ENCODE peak calls at places on chromosomes 5 and 9, in nine cellular contexts. C, Q, T, E, W, M, R, P and I are unnamed samples.
A peak's percentile ranks its signal among the peaks of the same experiment; 100 is the strongest.

GRCh38 chr9:113949206-113950078 is 73.3 kb downstream of the ZNF618 start:
- DNase-seq in C (no peak), Q (no peak), T (no peak), E (no peak), W (no peak), M (no peak), R (no peak), P (no peak), I (no peak)

GRCh38 chr9:16964228-16964627 is 93.8 kb upstream of the BNC2 start:
- DNase-seq in C (no peak), Q (peak; percentile 99), T (peak; percentile 78), E (no peak), W (peak; percentile 62), M (peak; percentile 62), R (no peak), P (peak; percentile 73), I (no peak)

GRCh38 chr5:74233571-74233970 is 407.0 kb downstream of the ENC1 start:
- DNase-seq in C (no peak), Q (peak; percentile 69), T (peak; percentile 18), E (no peak), W (peak; percentile 86), M (peak; percentile 77), R (no peak), P (peak; percentile 55), I (no peak)

GRCh38 chr5:95988094-95988493 is 26.4 kb upstream of the ELL2 start:
- DNase-seq in C (no peak), Q (no peak), T (no peak), E (no peak), W (no peak), M (no peak), R (no peak), P (no peak), I (no peak)

GRCh38 chr5:159133041-159133741 is 33.5 kb upstream of the EBF1 start:
- DNase-seq in C (no peak), Q (peak; percentile 77), T (peak; percentile 84), E (peak; percentile 24), W (peak; percentile 38), M (peak; percentile 70), R (no peak), P (peak; percentile 81), I (no peak)

GRCh38 chr9:89219637-89220036 is 41.0 kb upstream of the SHC3 start:
- DNase-seq in C (no peak), Q (no peak), T (no peak), E (no peak), W (no peak), M (no peak), R (no peak), P (no peak), I (no peak)

GRCh38 chr9:92242115-92242778 is 51.2 kb downstream of the IARS1 start:
- DNase-seq in C (no peak), Q (peak; percentile 93), T (no peak), E (no peak), W (peak; percentile 63), M (peak; percentile 72), R (no peak), P (peak; percentile 55), I (no peak)

GRCh38 chr5:120039111-120039510 is 409.8 kb downstream of the FAM170A start:
- DNase-seq in C (no peak), Q (no peak), T (no peak), E (no peak), W (no peak), M (no peak), R (no peak), P (no peak), I (no peak)

GRCh38 chr5:98999631-99000030 is 70.8 kb upstream of the CHD1 start:
- DNase-seq in C (no peak), Q (no peak), T (no peak), E (no peak), W (peak; percentile 42), M (no peak), R (no peak), P (no peak), I (peak; percentile 32)

GRCh38 chr5:37710965-37711364 is 128.9 kb downstream of the GDNF start:
- DNase-seq in C (no peak), Q (no peak), T (no peak), E (no peak), W (no peak), M (peak; percentile 21), R (no peak), P (peak; percentile 21), I (no peak)

GRCh38 chr5:105685884-105686283 is 1984.9 kb downstream of the EFNA5 start:
- DNase-seq in C (no peak), Q (no peak), T (no peak), E (no peak), W (no peak), M (no peak), R (no peak), P (no peak), I (no peak)

GRCh38 chr9:105842023-105842644 is 147.8 kb downstream of the TMEM38B start:
- DNase-seq in C (peak; percentile 18), Q (peak; percentile 51), T (peak; percentile 9), E (peak; percentile 9), W (peak; percentile 27), M (peak; percentile 43), R (no peak), P (peak; percentile 58), I (peak; percentile 18)

GRCh38 chr9:136391737-136392537 is 8.0 kb downstream of the SNAPC4 start:
- DNase-seq in C (no peak), Q (no peak), T (no peak), E (no peak), W (no peak), M (no peak), R (no peak), P (no peak), I (no peak)

GRCh38 chr5:124870070-124870469 is 123.6 kb upstream of the ZNF608 start:
- DNase-seq in C (no peak), Q (no peak), T (no peak), E (no peak), W (no peak), M (no peak), R (no peak), P (no peak), I (no peak)

GRCh38 chr5:149240354-149240998 is 31.2 kb upstream of the AFAP1L1 start:
- DNase-seq in C (no peak), Q (no peak), T (no peak), E (no peak), W (no peak), M (peak; percentile 35), R (no peak), P (no peak), I (no peak)

GRCh38 chr9:129697956-129698757 is 32.7 kb downstream of the PRRX2 start:
- DNase-seq in C (no peak), Q (no peak), T (peak; percentile 41), E (no peak), W (no peak), M (no peak), R (no peak), P (peak; percentile 82), I (no peak)

GRCh38 chr9:92723299-92723625 is 41.4 kb downstream of the BICD2 start:
- DNase-seq in C (peak; percentile 30), Q (peak; percentile 49), T (peak; percentile 60), E (no peak), W (peak; percentile 98), M (no peak), R (no peak), P (no peak), I (peak; percentile 73)

GRCh38 chr9:1046639-1047604 is 3.2 kb upstream of the DMRT2 start:
- DNase-seq in C (no peak), Q (no peak), T (no peak), E (no peak), W (no peak), M (no peak), R (no peak), P (no peak), I (no peak)

GRCh38 chr5:149837680-149838269 is 106.8 kb downstream of the PDE6A start:
- DNase-seq in C (peak; percentile 47), Q (peak; percentile 74), T (peak; percentile 62), E (peak; percentile 46), W (peak; percentile 56), M (peak; percentile 68), R (peak; percentile 35), P (peak; percentile 92), I (no peak)

GRCh38 chr5:151523335-151523734 is 67.8 kb downstream of the FAT2 start:
- DNase-seq in C (no peak), Q (peak; percentile 27), T (peak; percentile 36), E (no peak), W (peak; percentile 59), M (peak; percentile 77), R (no peak), P (peak; percentile 79), I (no peak)

GRCh38 chr5:17187401-17187800 is 30.0 kb upstream of the BASP1 start:
- DNase-seq in C (no peak), Q (peak; percentile 30), T (no peak), E (no peak), W (peak; percentile 75), M (peak; percentile 91), R (no peak), P (peak; percentile 14), I (no peak)

GRCh38 chr9:119009253-119009652 is 360.0 kb downstream of the BRINP1 start:
- DNase-seq in C (peak; percentile 1), Q (no peak), T (peak; percentile 71), E (peak; percentile 41), W (peak; percentile 82), M (peak; percentile 62), R (no peak), P (peak; percentile 29), I (no peak)

GRCh38 chr5:32645246-32645645 is 59.9 kb downstream of the SUB1 start:
- DNase-seq in C (no peak), Q (no peak), T (peak; percentile 20), E (no peak), W (no peak), M (no peak), R (no peak), P (no peak), I (no peak)

GRCh38 chr9:136153381-136154065 is 34.8 kb upstream of the TMEM250 start:
- DNase-seq in C (no peak), Q (no peak), T (no peak), E (no peak), W (no peak), M (no peak), R (no peak), P (no peak), I (no peak)

GRCh38 chr9:133023117-133023890 is 7.5 kb upstream of the GTF3C5 start:
- DNase-seq in C (no peak), Q (no peak), T (no peak), E (peak; percentile 19), W (no peak), M (no peak), R (no peak), P (no peak), I (no peak)

GRCh38 chr5:39566891-39567290 is 142.1 kb upstream of the DAB2 start:
- DNase-seq in C (no peak), Q (no peak), T (no peak), E (no peak), W (no peak), M (no peak), R (no peak), P (no peak), I (no peak)

GRCh38 chr9:27341545-27342294 is 44.8 kb upstream of the EQTN start:
- DNase-seq in C (no peak), Q (no peak), T (no peak), E (no peak), W (no peak), M (no peak), R (no peak), P (no peak), I (no peak)

GRCh38 chr5:35780236-35780635 is 76.5 kb upstream of the IL7R start:
- DNase-seq in C (no peak), Q (no peak), T (no peak), E (no peak), W (no peak), M (no peak), R (no peak), P (no peak), I (no peak)

GRCh38 chr5:114857951-114858401 is 311.7 kb downstream of the TRIM36 start:
- DNase-seq in C (peak; percentile 1), Q (peak; percentile 19), T (peak; percentile 93), E (no peak), W (no peak), M (peak; percentile 78), R (peak; percentile 44), P (no peak), I (no peak)

GRCh38 chr9:107504585-107505455 is 15.3 kb upstream of the KLF4 start:
- DNase-seq in C (no peak), Q (peak; percentile 90), T (peak; percentile 61), E (no peak), W (peak; percentile 80), M (peak; percentile 84), R (no peak), P (peak; percentile 85), I (no peak)

GRCh38 chr9:112094948-112095779 is 79.9 kb downstream of the SUSD1 start:
- DNase-seq in C (no peak), Q (no peak), T (no peak), E (no peak), W (no peak), M (no peak), R (no peak), P (no peak), I (no peak)